ENCODE peak calls at places on chromosomes 5 and 9, in six cellular contexts. U is WTC11; H is transverse colon; N is CD4-positive, alpha-beta T cell; A is stomach; J is breast epithelium. F is an unnamed sample.

GRCh38 chr5:73745806-73746205 is 119.8 kb downstream of the ARHGEF28 start:
- DNase-seq in U (no peak), H (no peak), N (no peak), A (no peak), J (no peak), F (no peak)

GRCh38 chr9:86843182-86843581 is 104.1 kb downstream of the GAS1 start:
- DNase-seq in U (no peak), H (no peak), N (no peak), A (no peak), J (no peak), F (no peak)

GRCh38 chr5:159737263-159737662 is 179.0 kb upstream of the ADRA1B start:
- DNase-seq in U (no peak), H (no peak), N (no peak), A (no peak), J (no peak), F (no peak)

GRCh38 chr9:123687246-123687721 is 242.6 kb downstream of the DENND1A start:
- DNase-seq in U (no peak), H (no peak), N (no peak), A (peak), J (no peak), F (no peak)

GRCh38 chr5:32471784-32472183 is 27.2 kb upstream of the ZFR start:
- DNase-seq in U (no peak), H (peak), N (no peak), A (no peak), J (no peak), F (no peak)

GRCh38 chr9:114250235-114250568 is 72.7 kb upstream of the ORM1 start:
- DNase-seq in U (no peak), H (peak), N (no peak), A (peak), J (peak), F (no peak)

GRCh38 chr5:78630047-78630446 is 18.5 kb downstream of the LHFPL2 start:
- DNase-seq in U (no peak), H (no peak), N (no peak), A (no peak), J (no peak), F (no peak)

GRCh38 chr9:4099961-4100360 is 199.9 kb downstream of the GLIS3 start:
- DNase-seq in U (no peak), H (no peak), N (no peak), A (no peak), J (no peak), F (no peak)

GRCh38 chr9:16873131-16873787 is 2.8 kb upstream of the BNC2 start:
- DNase-seq in U (no peak), H (no peak), N (no peak), A (no peak), J (no peak), F (no peak)

GRCh38 chr5:3191585-3191984 is 404.0 kb upstream of the IRX1 start:
- DNase-seq in U (no peak), H (no peak), N (no peak), A (no peak), J (no peak), F (no peak)

GRCh38 chr5:169020102-169020501 is 280.8 kb downstream of the SLIT3 start:
- DNase-seq in U (no peak), H (no peak), N (no peak), A (no peak), J (no peak), F (no peak)

GRCh38 chr5:139668064-139668880 is 20.1 kb downstream of the CXXC5 start:
- DNase-seq in U (no peak), H (no peak), N (peak), A (peak), J (no peak), F (peak)

DNA sequence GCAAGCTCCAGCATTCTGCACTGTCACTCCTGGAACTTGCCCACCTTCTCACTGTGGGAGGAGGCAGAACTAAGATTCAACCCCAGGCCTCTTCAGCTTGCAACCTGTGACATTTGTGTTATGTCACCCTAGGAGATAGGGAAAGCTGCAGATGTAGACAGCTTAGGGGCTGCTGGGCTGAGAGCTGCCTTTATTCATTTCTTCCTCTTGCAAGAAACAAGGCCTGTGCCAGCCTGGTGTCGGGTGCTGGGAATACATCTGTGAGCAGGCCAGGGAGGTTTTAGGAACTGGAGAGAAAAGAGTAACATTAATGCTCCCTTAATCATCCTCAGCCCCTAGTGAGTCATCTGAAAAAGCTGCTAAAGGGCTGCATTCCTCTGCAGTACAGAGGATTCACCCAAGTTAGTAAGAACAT is 101.8 kb downstream of the FGF18 start:
- DNase-seq in U (no peak), H (no peak), N (no peak), A (no peak), J (no peak), F (no peak)
- TF ChIP-seq CTCF in U (no peak), H (no peak), N (no peak), A (no peak), J (no peak), F (no peak)

DNA sequence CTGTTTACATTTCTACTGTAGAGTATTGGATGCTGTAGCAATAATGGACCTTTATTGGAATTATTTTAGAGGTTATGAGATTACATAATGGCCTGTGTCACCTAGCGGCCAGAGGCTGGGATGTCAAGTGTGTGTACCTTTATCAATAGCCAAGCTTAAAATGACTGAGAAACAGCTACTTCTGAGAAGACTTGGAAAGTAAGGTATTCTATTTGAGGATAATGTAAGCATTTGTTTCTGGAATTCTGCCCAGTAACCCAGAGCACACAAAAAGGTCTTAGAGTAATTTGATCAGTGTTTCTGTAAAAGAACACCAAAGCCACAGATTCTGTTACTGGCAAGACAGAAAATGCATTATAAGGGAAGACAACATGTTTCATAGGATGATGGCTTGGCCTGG is 116.8 kb downstream of the MACIR start:
- DNase-seq in U (no peak), H (no peak), N (no peak), A (no peak), J (no peak), F (no peak)
- TF ChIP-seq CTCF in U (no peak), H (no peak), N (no peak), A (no peak), J (no peak), F (no peak)

GRCh38 chr9:110197330-110198187 is 10.4 kb downstream of the C9orf152 start:
- DNase-seq in U (no peak), H (peak), N (no peak), A (no peak), J (no peak), F (no peak)
- TF ChIP-seq CTCF in U (no peak), H (peak), N (no peak), A (no peak), J (no peak), F (no peak)

DNA sequence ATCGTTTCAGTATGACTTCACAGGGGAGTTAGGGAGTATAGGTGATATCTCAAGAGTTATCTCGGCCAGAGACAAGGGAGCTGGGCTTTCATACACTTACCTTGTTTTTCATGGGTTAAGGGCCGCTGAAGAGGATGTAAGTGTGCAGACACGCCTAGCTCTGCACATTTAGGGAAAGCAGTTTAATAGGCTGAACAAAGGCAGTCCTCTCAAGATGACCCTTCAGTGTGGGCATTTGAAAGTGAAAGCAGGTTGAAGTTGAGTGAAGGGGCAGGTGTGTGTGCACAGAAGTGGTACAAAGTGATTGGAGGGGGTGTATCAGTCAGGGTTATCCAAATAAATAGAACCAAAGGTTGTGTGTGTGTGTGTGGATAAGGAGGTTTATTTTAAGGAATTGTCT is 33.1 kb upstream of the PRXL2C start:
- DNase-seq in U (no peak), H (no peak), N (no peak), A (no peak), J (no peak), F (no peak)
- TF ChIP-seq CTCF in U (no peak), H (no peak), N (no peak), A (no peak), J (no peak), F (no peak)